ENCODE peak calls at places on chromosomes 5 and 9, in nine cellular contexts. P, G, T, Z, B, Y, X, F and U are unnamed samples.

GRCh38 chr5:28328691-28329090 is 1290.3 kb upstream of the CDH9 start:
- DNase-seq in G (no peak), B (no peak), F (no peak), P (no peak), Z (no peak), T (no peak), Y (no peak), X (no peak), U (no peak)

GRCh38 chr9:125145425-125145824 is 2.1 kb upstream of the SCAI start:
- DNase-seq in Z (no peak), T (no peak), X (no peak), Y (no peak), G (no peak), P (no peak), B (no peak), F (no peak), U (no peak)

GRCh38 chr5:147290261-147290660 is 55.4 kb downstream of the STK32A start:
- DNase-seq in P (no peak), G (no peak), X (no peak), Z (no peak), Y (no peak), B (no peak), F (no peak), T (no peak), U (no peak)

GRCh38 chr5:35089688-35090314 is 42.1 kb upstream of the AGXT2 start:
- DNase-seq in B (peak), T (peak), F (no peak), P (peak), Z (no peak), Y (peak), X (peak), G (peak), U (peak)

GRCh38 chr9:93667627-93668026 is 91.2 kb downstream of the PHF2 start:
- DNase-seq in B (no peak), P (no peak), G (no peak), F (peak), T (no peak), X (no peak), Z (peak), Y (no peak), U (peak)

GRCh38 chr9:94478755-94479730 is 75.8 kb upstream of the PCAT7 start:
- DNase-seq in F (no peak), Y (no peak), Z (no peak), P (no peak), G (no peak), X (no peak), B (no peak), T (no peak), U (no peak)

GRCh38 chr9:127189628-127190027 is 67.2 kb upstream of the ANGPTL2 start:
- DNase-seq in P (no peak), G (no peak), B (no peak), X (no peak), T (no peak), F (no peak), Y (no peak), Z (peak), U (no peak)

GRCh38 chr9:68704804-68705635 is at the start of gene PIP5K1B:
- DNase-seq in X (peak), P (peak), Y (no peak), B (peak), F (peak), Z (peak), T (peak), G (no peak), U (peak)

GRCh38 chr9:131546336-131547084 is 1.2 kb downstream of the PRRT1B start:
- DNase-seq in Y (no peak), F (no peak), P (no peak), G (no peak), Z (no peak), T (no peak), X (no peak), B (no peak), U (no peak)

GRCh38 chr9:84174486-84174885 is 166.1 kb downstream of the SLC28A3 start:
- DNase-seq in T (no peak), X (no peak), F (no peak), G (no peak), Y (no peak), P (no peak), Z (no peak), B (no peak), U (no peak)

GRCh38 chr5:148928141-148928540 is 101.7 kb downstream of the ADRB2 start:
- DNase-seq in X (no peak), Y (no peak), P (no peak), F (no peak), Z (no peak), G (no peak), T (no peak), B (no peak), U (no peak)

GRCh38 chr9:121652037-121652837 is 803 bp downstream of the DAB2IP start:
- DNase-seq in B (no peak), P (no peak), G (no peak), X (no peak), F (no peak), Z (no peak), T (no peak), Y (no peak), U (peak)

GRCh38 chr5:61894046-61894445 is 412.0 kb upstream of the KIF2A start:
- DNase-seq in X (no peak), Y (no peak), Z (no peak), B (no peak), G (no peak), F (no peak), P (no peak), T (no peak), U (no peak)

GRCh38 chr5:90547072-90547536 is 11.5 kb upstream of the ADGRV1 start:
- DNase-seq in G (no peak), X (no peak), P (peak), Z (no peak), Y (no peak), T (no peak), F (no peak), B (no peak), U (no peak)

GRCh38 chr9:133969681-133970580 is 22.2 kb downstream of the VAV2 start:
- DNase-seq in F (peak), G (no peak), Y (no peak), X (no peak), B (no peak), Z (no peak), P (no peak), T (no peak), U (no peak)

GRCh38 chr5:72485366-72486052 is 21.7 kb downstream of the ZNF366 start:
- DNase-seq in P (no peak), T (no peak), Y (no peak), F (no peak), Z (no peak), B (peak), X (no peak), G (no peak), U (no peak)

GRCh38 chr5:960551-960950 is 48.1 kb upstream of the NKD2 start:
- DNase-seq in Z (no peak), F (peak), P (no peak), B (no peak), T (no peak), Y (no peak), X (no peak), G (no peak), U (no peak)

GRCh38 chr5:43309657-43310056 is 3.6 kb downstream of the HMGCS1 start:
- DNase-seq in Y (no peak), P (no peak), T (no peak), B (no peak), Z (no peak), G (no peak), F (no peak), X (no peak), U (no peak)

GRCh38 chr5:5340206-5340729 is 82.2 kb upstream of the ICE1 start:
- DNase-seq in Y (peak), B (peak), X (no peak), P (peak), Z (peak), G (no peak), F (no peak), T (no peak), U (peak)

GRCh38 chr5:128101676-128102075 is 18.1 kb downstream of the SLC12A2 start:
- DNase-seq in P (no peak), G (no peak), X (no peak), Y (no peak), B (no peak), Z (no peak), T (no peak), F (no peak), U (no peak)

GRCh38 chr9:89433826-89434225 is 64.1 kb downstream of the SEMA4D start:
- DNase-seq in G (no peak), B (no peak), P (no peak), F (peak), Y (no peak), T (no peak), Z (no peak), X (no peak), U (no peak)

GRCh38 chr5:148455055-148455675 is 71.4 kb downstream of the FBXO38 start:
- DNase-seq in T (no peak), G (no peak), P (no peak), Z (no peak), F (no peak), Y (no peak), X (no peak), B (no peak), U (no peak)

GRCh38 chr9:132994410-132995120 is 16.1 kb downstream of the GFI1B start:
- DNase-seq in G (no peak), F (no peak), X (no peak), B (peak), Z (no peak), T (peak), P (peak), Y (no peak), U (peak)

GRCh38 chr9:93096131-93096802 is at the start of gene CARD19:
- DNase-seq in Z (peak), X (peak), Y (peak), F (no peak), T (no peak), G (peak), P (peak), B (peak), U (peak)

GRCh38 chr9:76034049-76034448 is 143.6 kb downstream of the PCSK5 start:
- DNase-seq in G (no peak), Z (no peak), T (no peak), Y (no peak), P (no peak), B (no peak), X (no peak), F (no peak), U (no peak)

GRCh38 chr5:95816803-95817202 is 5.7 kb downstream of the GLRX start:
- DNase-seq in Y (no peak), B (no peak), P (no peak), G (no peak), Z (no peak), T (no peak), F (no peak), X (no peak), U (no peak)

GRCh38 chr9:135886147-135886981 is 21.0 kb downstream of the CAMSAP1 start:
- DNase-seq in G (no peak), Y (no peak), X (no peak), F (no peak), Z (no peak), T (no peak), B (no peak), P (no peak), U (no peak)

DNA sequence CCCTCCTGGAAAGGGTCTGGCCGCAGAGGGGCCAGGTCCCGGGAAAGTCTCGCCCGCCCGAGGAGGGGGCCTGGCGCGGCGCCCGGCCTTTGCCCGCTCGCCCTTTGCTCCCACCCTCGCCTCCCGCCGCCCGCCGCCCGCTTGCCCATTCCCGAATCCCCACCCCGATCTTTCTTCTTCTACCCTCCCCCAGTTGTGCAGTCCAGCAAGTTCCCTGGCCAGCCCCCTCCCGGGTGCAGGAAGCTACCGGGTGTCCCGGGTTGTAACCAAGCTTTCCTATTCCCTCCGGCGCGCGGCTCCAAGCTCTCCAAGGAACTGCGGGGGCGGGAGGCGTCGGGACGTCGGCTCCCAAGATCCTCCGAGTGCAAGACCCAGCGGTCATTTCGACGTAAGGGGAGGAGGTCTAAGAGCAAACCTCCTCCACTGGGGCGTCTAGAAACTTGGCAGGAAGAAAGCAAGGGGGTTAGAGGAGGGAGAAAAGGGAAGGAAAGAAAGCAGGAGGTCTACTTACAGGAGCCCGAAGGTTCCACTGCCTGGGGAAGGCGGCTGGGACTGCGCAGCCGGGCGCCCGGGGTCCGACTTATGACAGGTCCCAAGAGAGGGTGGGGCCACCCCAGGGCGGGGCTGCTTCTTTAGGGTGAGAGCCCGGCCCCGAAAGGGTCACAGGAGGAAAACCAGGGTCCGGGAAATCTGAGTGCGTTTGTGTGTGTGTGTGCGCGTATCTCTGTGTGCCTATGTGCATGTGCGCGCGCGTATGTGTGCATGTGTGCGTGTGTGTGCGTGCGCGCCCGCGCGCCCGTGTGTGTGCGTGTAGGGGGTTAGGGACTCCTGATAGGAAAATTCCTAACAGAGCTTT is at the start of gene PTGR1:
- DNase-seq in T (peak), Z (peak), G (peak), P (peak), X (peak), F (peak), Y (peak), B (peak), U (peak)
- TF ChIP-seq POLR2A in T (no peak), Z (peak), G (no peak), P (peak), X (no peak), F (no peak), Y (peak), B (no peak), U (peak)

GRCh38 chr5:150484964-150485769 is 22.8 kb upstream of the NDST1 start:
- DNase-seq in P (no peak), Z (no peak), X (no peak), F (no peak), B (no peak), Y (no peak), G (peak), T (no peak), U (peak)

GRCh38 chr5:150488519-150489357 is 19.2 kb upstream of the NDST1 start:
- DNase-seq in B (peak), X (no peak), P (no peak), Z (peak), G (peak), F (peak), T (no peak), Y (no peak), U (no peak)

GRCh38 chr5:150486402-150487198 is 21.3 kb upstream of the NDST1 start:
- DNase-seq in Z (no peak), T (peak), B (peak), Y (no peak), P (peak), G (peak), F (peak), X (peak), U (peak)

GRCh38 chr5:150487199-150488061 is 20.5 kb upstream of the NDST1 start:
- DNase-seq in F (no peak), Y (no peak), T (no peak), G (no peak), B (no peak), X (no peak), P (peak), Z (no peak), U (no peak)

GRCh38 chr5:150485770-150486401 is 22.0 kb upstream of the NDST1 start:
- DNase-seq in G (peak), B (no peak), T (peak), Y (no peak), Z (peak), P (peak), F (peak), X (peak), U (peak)
- TF ChIP-seq POLR2A in G (no peak), B (no peak), T (no peak), Y (peak), Z (peak), P (peak), F (no peak), X (no peak), U (peak)

GRCh38 chr9:112323378-112323854 is 10.0 kb downstream of the PTBP3 start:
- DNase-seq in G (no peak), T (no peak), P (no peak), X (no peak), B (no peak), Y (no peak), Z (no peak), F (no peak), U (no peak)
- TF ChIP-seq POLR2A in G (no peak), T (no peak), P (no peak), X (no peak), B (no peak), Y (no peak), Z (no peak), F (no peak), U (no peak)

DNA sequence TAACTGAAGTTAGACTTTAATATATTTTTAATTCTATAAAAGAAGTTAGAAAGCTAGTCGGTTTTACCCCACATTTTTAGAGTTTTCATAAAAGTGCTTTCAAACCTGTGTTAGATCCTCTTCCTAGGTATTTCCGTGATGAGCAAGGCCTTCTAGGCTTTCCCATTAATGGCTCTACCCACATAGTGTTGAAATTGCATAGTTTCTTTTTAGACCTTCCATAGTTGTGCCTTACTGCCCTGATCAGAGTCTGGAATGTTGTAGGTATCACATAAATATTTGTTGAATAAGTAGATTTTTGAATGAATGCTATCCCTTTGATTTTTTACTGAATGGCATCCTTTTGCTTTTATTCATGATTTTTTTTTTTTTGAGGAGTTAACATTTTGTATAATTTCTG is 45.3 kb upstream of the GPR21 start:
- DNase-seq in F (no peak), B (no peak), Z (no peak), X (no peak), P (no peak), Y (no peak), G (no peak), T (no peak), U (no peak)
- TF ChIP-seq POLR2A in F (no peak), B (no peak), Z (no peak), X (no peak), P (no peak), Y (no peak), G (no peak), T (no peak), U (no peak)

GRCh38 chr9:38047301-38048251 is 21.5 kb downstream of the SHB start:
- DNase-seq in F (peak), G (no peak), P (peak), Y (peak), T (no peak), Z (peak), B (peak), X (no peak), U (peak)
- TF ChIP-seq POLR2A in F (no peak), G (no peak), P (no peak), Y (peak), T (no peak), Z (no peak), B (no peak), X (no peak), U (peak)

GRCh38 chr5:154190652-154191304 is at the start of gene GALNT10:
- DNase-seq in P (peak), G (no peak), X (peak), Z (peak), F (peak), B (no peak), T (peak), Y (no peak), U (peak)
- TF ChIP-seq POLR2A in P (peak), G (peak), X (peak), Z (no peak), F (no peak), B (no peak), T (peak), Y (peak), U (no peak)